ENCODE peak calls at places on chromosomes 16 and 17, in four cellular contexts. S is NCI-H2029, B is germinal center, T is left cardiac atrium. N is an unnamed sample.

GRCh38 chr16:81744911-81745310 is 34.2 kb upstream of the PLCG2 start:
- DNase-seq in S (no peak), B (no peak), T (no peak), N (no peak)

GRCh38 chr17:320139-320538 is 32.5 kb downstream of the RPH3AL start:
- DNase-seq in S (no peak), B (no peak), T (peak), N (peak)

GRCh38 chr16:68644715-68645493 is at the start of gene CDH3:
- DNase-seq in S (no peak), B (peak), T (peak), N (no peak)

GRCh38 chr17:49995055-49995738 is at the start of gene DLX3:
- DNase-seq in S (peak), B (no peak), T (peak), N (peak)

GRCh38 chr16:76900285-76901263 is 290.4 kb upstream of the MON1B start:
- DNase-seq in S (no peak), B (no peak), T (no peak), N (no peak)

GRCh38 chr17:66789093-66789492 is 45.8 kb upstream of the CACNG5 start:
- DNase-seq in S (no peak), B (no peak), T (no peak), N (no peak)

GRCh38 chr16:31016018-31016417 is 5.6 kb upstream of the STX1B start:
- DNase-seq in S (no peak), B (no peak), T (no peak), N (no peak)

GRCh38 chr17:78645421-78646295 is 68.5 kb upstream of the DNAH17 start:
- DNase-seq in S (no peak), B (peak), T (peak), N (peak)

GRCh38 chr16:17397499-17397891 is 73.3 kb downstream of the XYLT1 start:
- DNase-seq in S (peak), B (no peak), T (peak), N (no peak)

GRCh38 chr17:78419970-78420820 is 41.7 kb downstream of the PGS1 start:
- DNase-seq in S (no peak), B (no peak), T (peak), N (no peak)

GRCh38 chr17:36703860-36704266 is 102.5 kb downstream of the MRM1 start:
- DNase-seq in S (no peak), B (peak), T (peak), N (no peak)

GRCh38 chr16:27226476-27226875 is 23.1 kb downstream of the KDM8 start:
- DNase-seq in S (peak), B (no peak), T (peak), N (no peak)

GRCh38 chr16:11916524-11917285 is 949 bp upstream of the GSPT1 start:
- DNase-seq in S (peak), B (no peak), T (no peak), N (no peak)

GRCh38 chr16:72468582-72468981 is 296.6 kb upstream of the PMFBP1 start:
- DNase-seq in S (no peak), B (no peak), T (no peak), N (no peak)

GRCh38 chr17:48546187-48546923 is 1.4 kb upstream of the HOXB2 start:
- DNase-seq in S (no peak), B (no peak), T (no peak), N (no peak)

GRCh38 chr17:49556183-49556943 is 19.3 kb upstream of the NXPH3 start:
- DNase-seq in S (peak), B (peak), T (peak), N (peak)

GRCh38 chr17:17535957-17536356 is 39.8 kb upstream of the RASD1 start:
- DNase-seq in S (peak), B (no peak), T (peak), N (peak)

GRCh38 chr17:18258356-18259038 is at the start of gene FLII:
- DNase-seq in S (no peak), B (peak), T (peak), N (peak)

GRCh38 chr17:66317629-66318028 is 15.2 kb downstream of the PRKCA start:
- DNase-seq in S (no peak), B (no peak), T (no peak), N (no peak)

GRCh38 chr16:3498988-3499387 is 1.8 kb upstream of the CLUAP1 start:
- DNase-seq in S (no peak), B (no peak), T (no peak), N (no peak)

GRCh38 chr17:12730931-12731521 is 58.3 kb upstream of the ARHGAP44 start:
- DNase-seq in S (no peak), B (no peak), T (peak), N (peak)

GRCh38 chr16:57372372-57373116 is at the start of gene CX3CL1:
- DNase-seq in S (no peak), B (no peak), T (peak), N (no peak)

GRCh38 chr17:2050246-2050866 is 4.5 kb upstream of the HIC1 start:
- DNase-seq in S (peak), B (peak), T (peak), N (peak)

GRCh38 chr17:33778505-33779398 is 476.3 kb upstream of the CCL2 start:
- DNase-seq in S (peak), B (peak), T (peak), N (no peak)

GRCh38 chr17:77666881-77667395 is 291.6 kb upstream of the TNRC6C start:
- DNase-seq in S (no peak), B (peak), T (no peak), N (no peak)

GRCh38 chr16:69712914-69713581 is 13.3 kb downstream of the NQO1 start:
- DNase-seq in S (no peak), B (no peak), T (no peak), N (no peak)

GRCh38 chr17:39281806-39282205 is 56.1 kb upstream of the STAC2 start:
- DNase-seq in S (no peak), B (no peak), T (no peak), N (no peak)

GRCh38 chr16:71966932-71967331 is 33.3 kb downstream of the PKD1L3 start:
- DNase-seq in S (no peak), B (no peak), T (no peak), N (no peak)

GRCh38 chr16:81350306-81350615 is 35.5 kb downstream of the GAN start:
- DNase-seq in S (no peak), B (no peak), T (no peak), N (no peak)

GRCh38 chr16:3759736-3760135 is 42.4 kb upstream of the TRAP1 start:
- DNase-seq in S (no peak), B (no peak), T (no peak), N (no peak)

GRCh38 chr17:44930667-44931066 is 15.4 kb upstream of the GFAP start:
- DNase-seq in S (no peak), B (no peak), T (no peak), N (no peak)

GRCh38 chr16:84080378-84080777 is 36.4 kb downstream of the MBTPS1 start:
- DNase-seq in S (no peak), B (no peak), T (peak), N (peak)

GRCh38 chr16:678858-679807 is 1.1 kb upstream of the STUB1 start:
- DNase-seq in S (peak), B (no peak), T (peak), N (peak)

GRCh38 chr16:89317101-89317671 is 99.7 kb downstream of the ZNF778 start:
- DNase-seq in S (no peak), B (no peak), T (no peak), N (peak)

GRCh38 chr16:65700599-65700998 is 578.7 kb upstream of the CDH11 start:
- DNase-seq in S (no peak), B (no peak), T (no peak), N (no peak)

GRCh38 chr17:31329221-31329620 is 7.8 kb upstream of the EVI2A start:
- DNase-seq in S (no peak), B (no peak), T (no peak), N (no peak)

GRCh38 chr17:69485901-69486643 is 71.6 kb downstream of the MAP2K6 start:
- DNase-seq in S (peak), B (no peak), T (no peak), N (no peak)

GRCh38 chr17:40071720-40072480 is 9.1 kb downstream of the THRA start:
- DNase-seq in S (peak), B (no peak), T (peak), N (peak)